ENCODE peak calls at places on chromosomes 4 and X, in eight cellular contexts. H, G, F, N, W, S, U and X are unnamed samples.

GRCh38 chr4:95761441-95761840 is 78.5 kb upstream of the PDHA2 start:
- DNase-seq in H (no peak), G (peak), F (no peak), N (no peak), W (peak), S (no peak), U (no peak), X (peak)

GRCh38 chr4:139184129-139184528 is 7.1 kb upstream of the ELF2 start:
- DNase-seq in H (no peak), G (peak), F (no peak), N (no peak), W (no peak), S (no peak), U (no peak), X (no peak)

GRCh38 chrX:136616987-136617685 is 30.8 kb upstream of the CD40LG start:
- DNase-seq in H (no peak), G (no peak), F (no peak), N (no peak), W (no peak), S (no peak), U (no peak), X (no peak)

GRCh38 chr4:55159851-55160250 is 34.5 kb upstream of the KDR start:
- DNase-seq in H (no peak), G (peak), F (no peak), N (no peak), W (no peak), S (no peak), U (no peak), X (no peak)

GRCh38 chrX:14913241-14913640 is 40.0 kb downstream of the MOSPD2 start:
- DNase-seq in H (no peak), G (no peak), F (no peak), N (no peak), W (no peak), S (no peak), U (no peak), X (no peak)

GRCh38 chr4:46765465-46765864 is 143.6 kb downstream of the COX7B2 start:
- DNase-seq in H (no peak), G (no peak), F (no peak), N (no peak), W (no peak), S (no peak), U (no peak), X (no peak)

GRCh38 chrX:150050387-150050786 is 112.1 kb upstream of the EOLA2 start:
- DNase-seq in H (no peak), G (no peak), F (peak), N (no peak), W (no peak), S (no peak), U (no peak), X (no peak)

GRCh38 chr4:78244691-78245485 is 187.8 kb downstream of the FRAS1 start:
- DNase-seq in H (no peak), G (no peak), F (no peak), N (no peak), W (no peak), S (no peak), U (no peak), X (no peak)

GRCh38 chr4:79445371-79445781 is 37.3 kb upstream of the GK2 start:
- DNase-seq in H (no peak), G (no peak), F (no peak), N (no peak), W (no peak), S (no peak), U (no peak), X (peak)

GRCh38 chrX:8663325-8663724 is 68.6 kb downstream of the ANOS1 start:
- DNase-seq in H (no peak), G (peak), F (no peak), N (no peak), W (no peak), S (no peak), U (no peak), X (no peak)

GRCh38 chrX:71913156-71913950 is 2.7 kb downstream of the NHSL2 start:
- DNase-seq in H (no peak), G (no peak), F (no peak), N (no peak), W (no peak), S (no peak), U (no peak), X (no peak)

GRCh38 chrX:71912156-71912555 is 1.5 kb downstream of the NHSL2 start:
- DNase-seq in H (no peak), G (no peak), F (no peak), N (no peak), W (no peak), S (no peak), U (no peak), X (no peak)

GRCh38 chrX:71910526-71911022 is at the start of gene NHSL2:
- DNase-seq in H (no peak), G (no peak), F (peak), N (no peak), W (no peak), S (no peak), U (no peak), X (no peak)

GRCh38 chrX:71911023-71911730 is 532 bp downstream of the NHSL2 start:
- DNase-seq in H (no peak), G (no peak), F (peak), N (no peak), W (no peak), S (no peak), U (no peak), X (no peak)

GRCh38 chrX:71911731-71912050 is 1.0 kb downstream of the NHSL2 start:
- DNase-seq in H (no peak), G (no peak), F (peak), N (no peak), W (no peak), S (no peak), U (no peak), X (no peak)
- H3K4me3 ChIP-seq in H (no peak), G (no peak), F (peak), N (peak), W (no peak), S (no peak), U (no peak), X (no peak)

GRCh38 chr4:25376754-25377571 is at the start of gene ANAPC4:
- DNase-seq in H (peak), G (peak), F (peak), N (peak), W (peak), S (peak), U (peak), X (no peak)
- TF ChIP-seq EZH2 in H (no peak), G (no peak), F (no peak), N (no peak), W (no peak), S (no peak), U (no peak), X (no peak)

DNA sequence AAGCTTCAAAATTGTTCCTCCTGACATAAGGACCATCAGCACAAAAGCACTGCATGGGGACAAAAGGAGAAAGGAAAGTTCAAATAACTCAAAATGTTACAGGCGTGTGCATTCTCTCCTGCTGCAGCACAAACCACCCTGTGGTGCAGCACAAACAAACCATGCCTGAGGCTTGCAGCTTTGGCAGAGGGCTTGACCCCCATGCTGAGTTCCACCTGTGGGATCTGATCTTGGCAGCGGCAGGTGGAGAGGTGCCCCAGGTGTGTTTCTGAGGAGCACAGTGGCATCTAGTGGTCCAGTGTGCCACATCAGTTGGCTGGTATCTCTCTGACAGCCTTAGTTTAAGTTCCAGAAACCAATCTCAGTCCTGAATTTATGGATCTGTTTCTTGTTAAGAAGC is 164.6 kb downstream of the SOWAHB start:
- DNase-seq in H (no peak), G (no peak), F (no peak), N (peak), W (no peak), S (no peak), U (no peak), X (no peak)
- TF ChIP-seq POLR2AphosphoS5 in H (no peak), G (no peak), F (no peak), N (no peak), W (no peak), S (no peak), U (no peak), X (no peak)

GRCh38 chrX:12954981-12955380 is 19.9 kb upstream of the TMSB4X start:
- DNase-seq in H (no peak), G (no peak), F (no peak), N (no peak), W (no peak), S (no peak), U (no peak), X (no peak)
- H3K4me3 ChIP-seq in H (no peak), G (no peak), F (no peak), N (no peak), W (no peak), S (no peak), U (peak), X (no peak)

DNA sequence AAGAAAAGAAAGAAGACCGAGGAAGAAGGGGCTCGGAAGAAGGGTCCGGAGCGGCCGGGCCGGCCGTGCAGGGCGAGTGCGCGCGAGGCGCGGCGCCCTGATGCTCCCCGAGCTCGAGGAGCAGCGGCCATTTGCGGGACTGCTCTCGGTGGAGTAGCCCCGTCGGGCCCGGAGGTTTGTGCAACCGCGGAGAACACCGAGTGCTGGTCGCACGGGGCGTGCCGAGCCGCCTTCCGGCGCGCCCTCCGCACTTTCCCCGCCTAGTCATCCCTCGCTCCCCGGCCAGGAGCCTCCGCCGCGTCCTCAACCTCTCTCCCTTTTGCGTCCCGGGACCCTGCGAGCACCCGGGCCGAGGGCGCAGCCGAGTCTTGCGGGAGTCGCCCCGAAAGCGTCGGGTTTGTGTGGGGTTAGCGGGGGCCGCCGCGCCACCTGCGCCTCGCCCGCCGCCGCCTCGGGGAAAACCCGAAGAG is 127.4 kb downstream of the LAS1L start:
- DNase-seq in H (no peak), G (no peak), F (peak), N (no peak), W (no peak), S (no peak), U (no peak), X (no peak)
- TF ChIP-seq EZH2 in H (no peak), G (peak), F (no peak), N (peak), W (no peak), S (no peak), U (no peak), X (no peak)

GRCh38 chr4:3515646-3516045 is 16.6 kb downstream of the LRPAP1 start:
- DNase-seq in H (no peak), G (no peak), F (no peak), N (no peak), W (no peak), S (no peak), U (no peak), X (no peak)

GRCh38 chr4:3512719-3513118 is 19.5 kb downstream of the LRPAP1 start:
- DNase-seq in H (no peak), G (no peak), F (no peak), N (no peak), W (no peak), S (no peak), U (no peak), X (no peak)

GRCh38 chr4:3513807-3514206 is 18.4 kb downstream of the LRPAP1 start:
- DNase-seq in H (no peak), G (no peak), F (no peak), N (no peak), W (no peak), S (no peak), U (no peak), X (no peak)

GRCh38 chr4:3514806-3515421 is 17.3 kb downstream of the LRPAP1 start:
- DNase-seq in H (no peak), G (no peak), F (peak), N (no peak), W (no peak), S (no peak), U (no peak), X (no peak)

DNA sequence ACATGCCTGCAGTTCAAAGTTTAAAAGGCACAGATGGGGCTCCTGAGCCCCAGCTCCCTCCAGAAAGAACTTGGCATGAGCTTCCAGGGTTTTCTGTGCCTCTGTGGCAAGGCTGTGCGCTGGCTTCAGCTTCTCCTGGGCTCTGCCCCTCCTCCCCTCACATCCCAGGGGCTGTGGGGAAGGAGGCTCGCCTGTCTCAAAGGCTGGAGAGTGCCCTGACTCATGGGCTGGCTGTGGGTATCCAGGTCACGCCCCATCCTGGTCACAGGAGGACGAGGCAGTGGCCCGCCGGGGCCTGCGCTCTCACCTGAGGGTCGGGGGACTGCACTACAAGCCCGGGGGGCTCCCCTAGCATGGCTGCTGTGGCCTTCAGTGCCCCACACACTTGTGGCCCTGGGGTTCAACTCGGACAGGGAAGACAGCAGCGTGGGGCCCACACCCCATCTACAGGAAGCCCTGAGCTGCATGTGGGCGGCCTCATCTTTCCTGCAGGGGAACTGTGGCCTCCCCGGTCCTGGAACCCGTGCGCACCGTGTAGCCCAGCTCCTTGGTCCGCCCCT is 17.9 kb downstream of the LRPAP1 start:
- DNase-seq in H (no peak), G (no peak), F (no peak), N (no peak), W (no peak), S (no peak), U (no peak), X (no peak)
- TF ChIP-seq POLR2AphosphoS5 in H (no peak), G (no peak), F (no peak), N (no peak), W (no peak), S (no peak), U (no peak), X (no peak)

GRCh38 chr4:38195911-38196310 is 235.7 kb downstream of the PTTG2 start:
- DNase-seq in H (no peak), G (no peak), F (no peak), N (no peak), W (no peak), S (no peak), U (no peak), X (no peak)
- H3K4me3 ChIP-seq in H (no peak), G (no peak), F (no peak), N (no peak), W (no peak), S (no peak), U (no peak), X (no peak)